ENCODE peak calls at places on chromosomes 16 and 17, in four cellular contexts. One of them, this sample, is unnamed.

GRCh38 chr16:85524630-85525463 is 88.3 kb upstream of the GSE1 start:
- DNase-seq in A549: peak
- DNase-seq in endothelial cell of umbilical vein: no peak
- DNase-seq in WTC11: no peak
- DNase-seq in this sample: no peak

GRCh38 chr17:10116267-10116666 is 82.1 kb downstream of the GAS7 start:
- DNase-seq in A549: no peak
- DNase-seq in endothelial cell of umbilical vein: no peak
- DNase-seq in WTC11: no peak
- DNase-seq in this sample: no peak

GRCh38 chr17:36198831-36199465 is 2.4 kb upstream of the CCL3L1 start:
- DNase-seq in A549: no peak
- DNase-seq in endothelial cell of umbilical vein: no peak
- DNase-seq in WTC11: no peak
- DNase-seq in this sample: no peak

GRCh38 chr17:1495265-1495664 is 2.8 kb upstream of the MYO1C start:
- DNase-seq in A549: no peak
- DNase-seq in WTC11: no peak
- DNase-seq in endothelial cell of umbilical vein: no peak
- DNase-seq in this sample: no peak

GRCh38 chr16:75406943-75407342 is 26.4 kb downstream of the CFDP1 start:
- DNase-seq in A549: no peak
- DNase-seq in endothelial cell of umbilical vein: no peak
- DNase-seq in WTC11: no peak
- DNase-seq in this sample: no peak

GRCh38 chr16:89369266-89369895 is 121.0 kb downstream of the ANKRD11 start:
- DNase-seq in A549: no peak
- DNase-seq in endothelial cell of umbilical vein: no peak
- DNase-seq in WTC11: no peak
- DNase-seq in this sample: no peak

GRCh38 chr16:20393801-20394637 is 10.5 kb downstream of the PDILT start:
- DNase-seq in A549: no peak
- DNase-seq in WTC11: no peak
- DNase-seq in endothelial cell of umbilical vein: peak
- DNase-seq in this sample: no peak

GRCh38 chr17:27609606-27610303 is 21.2 kb upstream of the LGALS9 start:
- DNase-seq in A549: peak
- DNase-seq in WTC11: peak
- DNase-seq in endothelial cell of umbilical vein: peak
- DNase-seq in this sample: no peak

GRCh38 chr17:69057280-69057679 is 3.4 kb downstream of the ABCA9 start:
- DNase-seq in A549: no peak
- DNase-seq in WTC11: no peak
- DNase-seq in endothelial cell of umbilical vein: peak
- DNase-seq in this sample: no peak

GRCh38 chr17:55238931-55239297 is 25.8 kb upstream of the HLF start:
- DNase-seq in A549: no peak
- DNase-seq in WTC11: peak
- DNase-seq in endothelial cell of umbilical vein: no peak
- DNase-seq in this sample: no peak

GRCh38 chr17:78745407-78746088 is 36.5 kb downstream of the CYTH1 start:
- DNase-seq in WTC11: peak
- DNase-seq in endothelial cell of umbilical vein: peak
- DNase-seq in A549: peak
- DNase-seq in this sample: no peak

GRCh38 chr16:78543066-78543465 is 443.6 kb downstream of the WWOX start:
- DNase-seq in WTC11: no peak
- DNase-seq in A549: no peak
- DNase-seq in endothelial cell of umbilical vein: no peak
- DNase-seq in this sample: no peak

GRCh38 chr16:72537684-72538083 is 365.7 kb upstream of the PMFBP1 start:
- DNase-seq in A549: no peak
- DNase-seq in WTC11: no peak
- DNase-seq in endothelial cell of umbilical vein: peak
- DNase-seq in this sample: no peak

GRCh38 chr17:82791532-82791931 is 39.7 kb downstream of the TBCD start:
- DNase-seq in A549: no peak
- DNase-seq in endothelial cell of umbilical vein: peak
- DNase-seq in WTC11: no peak
- DNase-seq in this sample: no peak

GRCh38 chr17:62705781-62706597 is 78.5 kb downstream of the MRC2 start:
- DNase-seq in A549: no peak
- DNase-seq in endothelial cell of umbilical vein: peak
- DNase-seq in WTC11: no peak
- DNase-seq in this sample: peak

GRCh38 chr17:81238490-81238814 is 403 bp downstream of the TEPSIN start:
- DNase-seq in endothelial cell of umbilical vein: no peak
- DNase-seq in A549: no peak
- DNase-seq in WTC11: no peak
- DNase-seq in this sample: no peak

GRCh38 chr16:12971216-12971615 is 69.8 kb downstream of the SHISA9 start:
- DNase-seq in A549: peak
- DNase-seq in endothelial cell of umbilical vein: no peak
- DNase-seq in WTC11: no peak
- DNase-seq in this sample: peak

GRCh38 chr16:87563714-87564523 is 38.4 kb upstream of the JPH3 start:
- DNase-seq in WTC11: no peak
- DNase-seq in endothelial cell of umbilical vein: no peak
- DNase-seq in A549: no peak
- DNase-seq in this sample: no peak

GRCh38 chr17:44221072-44221861 is 1.8 kb upstream of the UBTF start:
- DNase-seq in endothelial cell of umbilical vein: peak
- DNase-seq in A549: peak
- DNase-seq in WTC11: peak
- DNase-seq in this sample: peak

GRCh38 chr16:87955302-87956168 is 4.3 kb downstream of the BANP start:
- DNase-seq in endothelial cell of umbilical vein: no peak
- DNase-seq in WTC11: no peak
- DNase-seq in A549: no peak
- DNase-seq in this sample: no peak

GRCh38 chr17:82932146-82933005 is 92.6 kb upstream of the ZNF750 start:
- DNase-seq in WTC11: peak
- DNase-seq in endothelial cell of umbilical vein: peak
- DNase-seq in A549: no peak
- DNase-seq in this sample: no peak

GRCh38 chr16:749010-749409 is 8.2 kb upstream of the CIAO3 start:
- DNase-seq in endothelial cell of umbilical vein: no peak
- DNase-seq in A549: no peak
- DNase-seq in WTC11: no peak
- DNase-seq in this sample: no peak

GRCh38 chr16:10312784-10313724 is 72.8 kb upstream of the ATF7IP2 start:
- DNase-seq in endothelial cell of umbilical vein: no peak
- DNase-seq in A549: no peak
- DNase-seq in WTC11: no peak
- DNase-seq in this sample: no peak

GRCh38 chr17:45224671-45225050 is 3.0 kb downstream of the FMNL1 start:
- DNase-seq in endothelial cell of umbilical vein: no peak
- DNase-seq in WTC11: no peak
- DNase-seq in A549: no peak
- DNase-seq in this sample: no peak

GRCh38 chr16:4081035-4081434 is 35.2 kb downstream of the ADCY9 start:
- DNase-seq in WTC11: no peak
- DNase-seq in endothelial cell of umbilical vein: no peak
- DNase-seq in A549: no peak
- DNase-seq in this sample: no peak

GRCh38 chr17:40945414-40945813 is 8.0 kb upstream of the KRT23 start:
- DNase-seq in WTC11: no peak
- DNase-seq in endothelial cell of umbilical vein: no peak
- DNase-seq in A549: no peak
- DNase-seq in this sample: no peak

GRCh38 chr17:43759836-43760235 is 1.2 kb upstream of the SOST start:
- DNase-seq in A549: no peak
- DNase-seq in WTC11: no peak
- DNase-seq in endothelial cell of umbilical vein: no peak
- DNase-seq in this sample: no peak

GRCh38 chr17:65009848-65010247 is 46.7 kb downstream of the GNA13 start:
- DNase-seq in A549: no peak
- DNase-seq in endothelial cell of umbilical vein: no peak
- DNase-seq in WTC11: no peak
- DNase-seq in this sample: no peak

GRCh38 chr17:82944990-82945389 is 105.2 kb upstream of the ZNF750 start:
- DNase-seq in WTC11: no peak
- DNase-seq in endothelial cell of umbilical vein: no peak
- DNase-seq in A549: no peak
- DNase-seq in this sample: no peak

GRCh38 chr16:75477680-75478473 is 13.4 kb upstream of the TMEM170A start:
- DNase-seq in endothelial cell of umbilical vein: no peak
- DNase-seq in A549: no peak
- DNase-seq in WTC11: no peak
- DNase-seq in this sample: no peak

GRCh38 chr17:35664685-35665084 is 66.8 kb upstream of the RASL10B start:
- DNase-seq in endothelial cell of umbilical vein: no peak
- DNase-seq in WTC11: no peak
- DNase-seq in A549: no peak
- DNase-seq in this sample: no peak

GRCh38 chr17:80545499-80545826 is 825 bp downstream of the RPTOR start:
- DNase-seq in WTC11: no peak
- DNase-seq in endothelial cell of umbilical vein: peak
- DNase-seq in A549: no peak
- DNase-seq in this sample: no peak

GRCh38 chr17:22266231-22266630 is 573.9 kb downstream of the KCNJ18 start:
- DNase-seq in WTC11: no peak
- DNase-seq in A549: no peak
- DNase-seq in endothelial cell of umbilical vein: no peak
- DNase-seq in this sample: no peak

GRCh38 chr16:85387171-85387507 is 226.0 kb upstream of the GSE1 start:
- DNase-seq in A549: no peak
- DNase-seq in endothelial cell of umbilical vein: no peak
- DNase-seq in WTC11: peak
- DNase-seq in this sample: peak

GRCh38 chr17:62755139-62755851 is 52.8 kb downstream of the MARCHF10 start:
- DNase-seq in WTC11: no peak
- DNase-seq in A549: peak
- DNase-seq in endothelial cell of umbilical vein: no peak
- DNase-seq in this sample: no peak

GRCh38 chr17:73304971-73305786 is 6.6 kb downstream of the CDC42EP4 start:
- DNase-seq in A549: peak
- DNase-seq in WTC11: peak
- DNase-seq in endothelial cell of umbilical vein: peak
- DNase-seq in this sample: no peak

GRCh38 chr16:68478526-68479249 is 30.4 kb upstream of the SMPD3 start:
- DNase-seq in A549: no peak
- DNase-seq in WTC11: no peak
- DNase-seq in endothelial cell of umbilical vein: no peak
- DNase-seq in this sample: no peak

GRCh38 chr16:23434380-23434779 is 18.6 kb downstream of the COG7 start:
- DNase-seq in A549: peak
- DNase-seq in endothelial cell of umbilical vein: peak
- DNase-seq in WTC11: no peak
- DNase-seq in this sample: no peak

GRCh38 chr16:69554495-69554894 is 11.3 kb upstream of the NFAT5 start:
- DNase-seq in WTC11: no peak
- DNase-seq in A549: no peak
- DNase-seq in endothelial cell of umbilical vein: no peak
- DNase-seq in this sample: no peak

GRCh38 chr16:19029980-19030379 is 37.4 kb upstream of the COQ7 start:
- DNase-seq in WTC11: no peak
- DNase-seq in endothelial cell of umbilical vein: peak
- DNase-seq in A549: no peak
- DNase-seq in this sample: no peak

GRCh38 chr17:59105852-59106462 is 723 bp downstream of the TRIM37 start:
- DNase-seq in A549: peak
- DNase-seq in WTC11: no peak
- DNase-seq in endothelial cell of umbilical vein: peak
- DNase-seq in this sample: no peak
- TF ChIP-seq JUN in A549: no peak
- TF ChIP-seq JUN in WTC11: no peak
- TF ChIP-seq JUN in endothelial cell of umbilical vein: no peak
- TF ChIP-seq JUN in this sample: no peak

GRCh38 chr17:77697480-77698400 is 260.8 kb upstream of the TNRC6C start:
- DNase-seq in WTC11: no peak
- DNase-seq in A549: no peak
- DNase-seq in endothelial cell of umbilical vein: no peak
- DNase-seq in this sample: peak
- TF ChIP-seq JUN in WTC11: no peak
- TF ChIP-seq JUN in A549: no peak
- TF ChIP-seq JUN in endothelial cell of umbilical vein: no peak
- TF ChIP-seq JUN in this sample: no peak

GRCh38 chr17:49904904-49905303 is 57.0 kb upstream of the TAC4 start:
- DNase-seq in endothelial cell of umbilical vein: no peak
- DNase-seq in A549: no peak
- DNase-seq in WTC11: no peak
- DNase-seq in this sample: no peak
- TF ChIP-seq JUN in endothelial cell of umbilical vein: no peak
- TF ChIP-seq JUN in A549: no peak
- TF ChIP-seq JUN in WTC11: no peak
- TF ChIP-seq JUN in this sample: no peak

GRCh38 chr17:67542219-67543114 is 165.4 kb downstream of the PITPNC1 start:
- DNase-seq in A549: no peak
- DNase-seq in WTC11: no peak
- DNase-seq in endothelial cell of umbilical vein: no peak
- DNase-seq in this sample: peak
- TF ChIP-seq JUN in A549: no peak
- TF ChIP-seq JUN in WTC11: no peak
- TF ChIP-seq JUN in endothelial cell of umbilical vein: no peak
- TF ChIP-seq JUN in this sample: no peak

DNA sequence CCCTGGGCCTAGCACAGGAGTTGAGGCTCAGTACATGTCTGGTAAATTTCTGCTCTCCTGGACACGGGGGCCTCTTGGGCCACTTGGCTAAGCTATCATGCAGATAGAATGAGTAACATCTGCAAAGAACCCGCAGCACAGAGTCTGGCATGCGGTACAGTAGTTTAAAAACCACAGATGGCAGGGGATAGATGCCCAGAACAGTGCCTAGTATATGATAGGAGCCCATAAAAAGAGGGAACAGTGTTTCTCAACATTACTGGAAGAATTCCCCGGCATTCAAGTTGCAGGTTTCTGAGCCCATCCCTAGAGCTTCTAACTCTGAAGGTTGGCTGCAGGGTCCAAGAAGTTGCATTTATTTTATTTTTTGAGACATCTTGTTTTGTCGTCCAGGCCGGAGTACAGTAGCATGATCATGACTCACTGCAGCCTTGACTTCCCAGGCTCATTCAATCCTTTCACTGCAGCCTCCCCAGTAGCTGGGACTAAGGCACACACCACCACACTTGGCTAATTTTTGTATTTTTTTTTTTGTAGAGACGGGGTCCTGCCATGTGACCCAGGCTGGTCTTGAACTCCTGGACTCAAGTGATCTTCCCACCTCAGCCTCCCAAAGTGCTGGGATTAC is 5.8 kb downstream of the CDIPT start:
- DNase-seq in endothelial cell of umbilical vein: no peak
- DNase-seq in A549: no peak
- DNase-seq in WTC11: no peak
- DNase-seq in this sample: no peak
- TF ChIP-seq JUN in endothelial cell of umbilical vein: no peak
- TF ChIP-seq JUN in A549: no peak
- TF ChIP-seq JUN in WTC11: no peak
- TF ChIP-seq JUN in this sample: no peak

GRCh38 chr16:57612494-57612893 is 15.9 kb upstream of the ADGRG1 start:
- DNase-seq in A549: no peak
- DNase-seq in endothelial cell of umbilical vein: no peak
- DNase-seq in WTC11: no peak
- DNase-seq in this sample: no peak
- TF ChIP-seq JUN in A549: no peak
- TF ChIP-seq JUN in endothelial cell of umbilical vein: no peak
- TF ChIP-seq JUN in WTC11: no peak
- TF ChIP-seq JUN in this sample: no peak